ENCODE peak calls at places on chromosomes 1 and 21, in five cellular contexts. One of them, this sample, is unnamed. For H3K27me3, the result is how much of the 10 kb centered on the place peaks cover.

GRCh38 chr1:153260980-153261792 is 1.7 kb downstream of the LORICRIN start:
- DNase-seq in thoracic aorta: no peak
- DNase-seq in left ventricle myocardium inferior: peak
- DNase-seq in CD8-positive, alpha-beta memory T cell: peak
- DNase-seq in adipocyte: peak
- DNase-seq in this sample: no peak

GRCh38 chr21:36776981-36777617 is 78.2 kb downstream of the SIM2 start:
- DNase-seq in left ventricle myocardium inferior: no peak
- DNase-seq in adipocyte: no peak
- DNase-seq in thoracic aorta: no peak
- DNase-seq in CD8-positive, alpha-beta memory T cell: no peak
- DNase-seq in this sample: no peak

GRCh38 chr1:214551052-214551435 is 358 bp downstream of the PTPN14 start:
- DNase-seq in adipocyte: peak
- DNase-seq in CD8-positive, alpha-beta memory T cell: no peak
- DNase-seq in thoracic aorta: no peak
- DNase-seq in left ventricle myocardium inferior: peak
- DNase-seq in this sample: no peak

GRCh38 chr1:205294175-205294913 is 27.2 kb downstream of the NUAK2 start:
- DNase-seq in left ventricle myocardium inferior: no peak
- DNase-seq in thoracic aorta: no peak
- DNase-seq in adipocyte: peak
- DNase-seq in CD8-positive, alpha-beta memory T cell: no peak
- DNase-seq in this sample: no peak

GRCh38 chr1:19606817-19607706 is 37.0 kb upstream of the NBL1 start:
- DNase-seq in CD8-positive, alpha-beta memory T cell: peak
- DNase-seq in left ventricle myocardium inferior: no peak
- DNase-seq in thoracic aorta: no peak
- DNase-seq in adipocyte: peak
- DNase-seq in this sample: no peak

GRCh38 chr1:48000883-48001282 is 3.7 kb upstream of the TRABD2B start:
- DNase-seq in left ventricle myocardium inferior: no peak
- DNase-seq in thoracic aorta: no peak
- DNase-seq in CD8-positive, alpha-beta memory T cell: no peak
- DNase-seq in adipocyte: no peak
- DNase-seq in this sample: no peak

GRCh38 chr1:116256875-116257823 is 115.9 kb upstream of the ATP1A1 start:
- DNase-seq in CD8-positive, alpha-beta memory T cell: no peak
- DNase-seq in adipocyte: no peak
- DNase-seq in thoracic aorta: no peak
- DNase-seq in left ventricle myocardium inferior: no peak
- DNase-seq in this sample: no peak

GRCh38 chr1:175599212-175599681 is 144.1 kb downstream of the TNR start:
- DNase-seq in left ventricle myocardium inferior: no peak
- DNase-seq in adipocyte: no peak
- DNase-seq in thoracic aorta: no peak
- DNase-seq in CD8-positive, alpha-beta memory T cell: no peak
- DNase-seq in this sample: peak

GRCh38 chr1:226355016-226355415 is 46.1 kb upstream of the LIN9 start:
- DNase-seq in thoracic aorta: no peak
- DNase-seq in CD8-positive, alpha-beta memory T cell: no peak
- DNase-seq in left ventricle myocardium inferior: no peak
- DNase-seq in adipocyte: no peak
- DNase-seq in this sample: no peak

GRCh38 chr1:21365036-21365435 is 74.8 kb upstream of the ECE1 start:
- DNase-seq in CD8-positive, alpha-beta memory T cell: no peak
- DNase-seq in thoracic aorta: no peak
- DNase-seq in adipocyte: no peak
- DNase-seq in left ventricle myocardium inferior: no peak
- DNase-seq in this sample: no peak

GRCh38 chr1:81999364-81999763 is 198.6 kb downstream of the ADGRL2 start:
- DNase-seq in left ventricle myocardium inferior: no peak
- DNase-seq in thoracic aorta: no peak
- DNase-seq in adipocyte: no peak
- DNase-seq in CD8-positive, alpha-beta memory T cell: no peak
- DNase-seq in this sample: no peak
- H3K4me3 ChIP-seq in left ventricle myocardium inferior: no peak
- H3K4me3 ChIP-seq in thoracic aorta: no peak
- H3K4me3 ChIP-seq in adipocyte: no peak
- H3K4me3 ChIP-seq in CD8-positive, alpha-beta memory T cell: no peak
- H3K4me3 ChIP-seq in this sample: no peak

GRCh38 chr1:36591278-36591677 is 108.6 kb upstream of the CSF3R start:
- DNase-seq in left ventricle myocardium inferior: no peak
- DNase-seq in CD8-positive, alpha-beta memory T cell: no peak
- DNase-seq in thoracic aorta: no peak
- DNase-seq in adipocyte: no peak
- DNase-seq in this sample: no peak
- H3K27me3 ChIP-seq in left ventricle myocardium inferior: half or more
- H3K27me3 ChIP-seq in CD8-positive, alpha-beta memory T cell: under half
- H3K27me3 ChIP-seq in thoracic aorta: under half
- H3K27me3 ChIP-seq in adipocyte: half or more
- H3K27me3 ChIP-seq in this sample: half or more

DNA sequence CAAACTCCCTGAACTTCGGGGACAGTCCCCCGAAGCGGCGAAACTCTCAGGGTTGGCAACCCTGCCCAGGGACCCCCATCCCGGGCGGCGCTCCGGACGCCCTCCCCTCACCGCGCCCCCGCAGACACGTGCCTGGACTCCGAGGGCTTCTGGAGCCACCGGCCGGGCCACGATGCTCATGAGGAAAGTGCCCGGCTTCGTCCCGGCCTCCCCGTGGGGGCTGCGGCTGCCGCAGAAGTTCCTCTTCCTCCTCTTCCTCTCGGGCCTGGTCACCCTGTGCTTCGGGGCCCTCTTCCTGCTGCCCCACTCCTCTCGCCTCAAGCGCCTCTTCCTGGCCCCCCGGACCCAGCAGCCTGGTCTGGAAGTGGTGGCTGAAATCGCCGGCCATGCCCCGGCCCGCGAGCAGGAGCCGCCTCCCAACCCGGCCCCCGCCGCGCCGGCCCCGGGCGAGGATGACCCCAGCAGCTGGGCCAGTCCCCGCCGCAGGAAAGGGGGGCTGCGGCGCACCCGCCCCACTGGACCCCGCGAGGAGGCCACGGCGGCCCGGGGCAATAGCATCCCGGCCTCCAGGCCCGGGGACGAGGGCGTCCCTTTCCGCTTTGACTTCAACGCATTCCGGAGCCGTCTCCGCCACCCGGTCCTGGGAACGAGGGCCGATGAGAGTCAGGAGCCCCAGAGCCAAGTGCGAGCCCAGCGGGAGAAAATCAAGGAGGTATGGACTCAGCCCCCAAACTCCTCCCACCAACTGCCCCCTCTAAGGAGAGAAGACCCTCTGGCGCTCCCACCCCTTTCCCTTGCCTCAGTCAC is 1.2 kb downstream of the MAN1C1 start:
- DNase-seq in thoracic aorta: no peak
- DNase-seq in left ventricle myocardium inferior: peak
- DNase-seq in CD8-positive, alpha-beta memory T cell: no peak
- DNase-seq in adipocyte: no peak
- DNase-seq in this sample: no peak
- H3K4me3 ChIP-seq in thoracic aorta: peak
- H3K4me3 ChIP-seq in left ventricle myocardium inferior: peak
- H3K4me3 ChIP-seq in CD8-positive, alpha-beta memory T cell: peak
- H3K4me3 ChIP-seq in adipocyte: peak
- H3K4me3 ChIP-seq in this sample: peak

DNA sequence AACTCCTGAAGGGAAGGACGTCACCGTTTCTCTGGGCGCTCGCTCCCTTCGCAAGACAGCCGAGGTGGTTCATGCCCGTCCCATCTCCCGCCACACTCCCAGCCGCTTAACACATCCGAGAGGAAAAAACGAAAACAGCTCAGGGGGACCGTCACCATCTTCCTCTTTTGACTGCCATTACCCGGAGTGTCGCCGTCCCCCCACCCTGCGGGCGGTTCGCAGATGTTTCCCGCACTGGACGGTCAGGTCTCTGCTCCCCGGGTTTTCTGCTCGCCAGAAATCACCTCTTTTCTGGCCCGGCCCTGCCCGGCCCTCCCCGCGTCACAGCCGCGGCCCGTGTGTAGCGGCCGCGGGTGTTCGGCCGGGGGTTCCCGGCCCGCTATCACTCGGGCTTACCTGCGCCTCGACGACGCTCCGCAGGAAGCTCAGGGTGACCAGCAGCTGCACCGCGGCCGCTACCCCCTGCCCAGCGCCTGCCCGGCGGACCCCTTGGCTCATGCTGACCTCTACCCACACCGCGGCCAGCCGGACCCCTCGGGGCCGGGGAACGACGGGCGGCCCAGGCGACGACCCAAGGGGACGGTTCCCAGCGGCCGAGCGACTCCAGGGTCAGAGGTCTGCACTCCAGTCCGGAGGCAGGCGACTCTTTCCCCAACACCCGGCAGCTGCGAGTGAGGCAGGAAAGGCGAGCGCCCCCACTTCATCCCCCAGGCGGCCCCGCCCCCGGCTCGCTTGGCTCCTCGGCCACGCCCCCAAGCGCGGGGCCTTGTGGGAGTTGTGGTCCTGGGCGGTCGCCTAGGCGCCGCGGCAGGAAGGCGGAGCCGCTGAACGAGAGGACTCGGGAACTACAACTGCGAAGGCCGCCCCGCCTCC is at the start of gene ERO1B:
- DNase-seq in adipocyte: peak
- DNase-seq in left ventricle myocardium inferior: peak
- DNase-seq in CD8-positive, alpha-beta memory T cell: peak
- DNase-seq in thoracic aorta: peak
- DNase-seq in this sample: peak
- H3K27me3 ChIP-seq in adipocyte: under half
- H3K27me3 ChIP-seq in left ventricle myocardium inferior: under half
- H3K27me3 ChIP-seq in CD8-positive, alpha-beta memory T cell: under half
- H3K27me3 ChIP-seq in thoracic aorta: under half
- H3K27me3 ChIP-seq in this sample: under half

DNA sequence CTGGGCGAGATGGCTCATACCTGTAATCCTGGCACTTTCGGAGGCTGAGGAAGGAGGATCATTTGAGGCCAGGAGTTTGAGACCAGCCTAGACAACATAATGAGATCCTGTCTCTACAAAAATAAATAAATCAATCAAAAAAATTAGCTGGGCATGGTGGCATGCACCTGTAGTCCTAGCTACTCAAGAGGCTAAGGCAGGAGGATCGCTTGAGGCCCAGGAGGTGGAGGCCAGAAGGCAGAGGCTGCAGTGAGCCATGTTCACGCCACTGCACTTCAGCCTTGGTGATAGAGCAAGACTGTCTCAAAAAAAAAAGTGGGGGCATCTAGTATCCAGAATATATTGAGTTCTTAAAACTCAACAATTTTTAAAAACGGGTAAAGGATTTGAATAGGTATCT is 6.0 kb downstream of the TUT4 start:
- DNase-seq in adipocyte: no peak
- DNase-seq in thoracic aorta: no peak
- DNase-seq in CD8-positive, alpha-beta memory T cell: no peak
- DNase-seq in left ventricle myocardium inferior: no peak
- DNase-seq in this sample: no peak
- H3K4me3 ChIP-seq in adipocyte: no peak
- H3K4me3 ChIP-seq in thoracic aorta: no peak
- H3K4me3 ChIP-seq in CD8-positive, alpha-beta memory T cell: no peak
- H3K4me3 ChIP-seq in left ventricle myocardium inferior: no peak
- H3K4me3 ChIP-seq in this sample: no peak

GRCh38 chr1:202644219-202645096 is 65.8 kb downstream of the SYT2 start:
- DNase-seq in thoracic aorta: no peak
- DNase-seq in CD8-positive, alpha-beta memory T cell: no peak
- DNase-seq in adipocyte: no peak
- DNase-seq in left ventricle myocardium inferior: no peak
- DNase-seq in this sample: no peak

GRCh38 chr1:202645097-202645476 is 65.2 kb downstream of the SYT2 start:
- DNase-seq in thoracic aorta: no peak
- DNase-seq in left ventricle myocardium inferior: no peak
- DNase-seq in CD8-positive, alpha-beta memory T cell: no peak
- DNase-seq in adipocyte: no peak
- DNase-seq in this sample: no peak

GRCh38 chr1:202654079-202654478 is 56.2 kb downstream of the SYT2 start:
- DNase-seq in adipocyte: no peak
- DNase-seq in left ventricle myocardium inferior: no peak
- DNase-seq in thoracic aorta: no peak
- DNase-seq in CD8-positive, alpha-beta memory T cell: no peak
- DNase-seq in this sample: no peak

GRCh38 chr1:202648822-202649221 is 61.4 kb downstream of the SYT2 start:
- DNase-seq in thoracic aorta: no peak
- DNase-seq in left ventricle myocardium inferior: no peak
- DNase-seq in adipocyte: no peak
- DNase-seq in CD8-positive, alpha-beta memory T cell: no peak
- DNase-seq in this sample: no peak

DNA sequence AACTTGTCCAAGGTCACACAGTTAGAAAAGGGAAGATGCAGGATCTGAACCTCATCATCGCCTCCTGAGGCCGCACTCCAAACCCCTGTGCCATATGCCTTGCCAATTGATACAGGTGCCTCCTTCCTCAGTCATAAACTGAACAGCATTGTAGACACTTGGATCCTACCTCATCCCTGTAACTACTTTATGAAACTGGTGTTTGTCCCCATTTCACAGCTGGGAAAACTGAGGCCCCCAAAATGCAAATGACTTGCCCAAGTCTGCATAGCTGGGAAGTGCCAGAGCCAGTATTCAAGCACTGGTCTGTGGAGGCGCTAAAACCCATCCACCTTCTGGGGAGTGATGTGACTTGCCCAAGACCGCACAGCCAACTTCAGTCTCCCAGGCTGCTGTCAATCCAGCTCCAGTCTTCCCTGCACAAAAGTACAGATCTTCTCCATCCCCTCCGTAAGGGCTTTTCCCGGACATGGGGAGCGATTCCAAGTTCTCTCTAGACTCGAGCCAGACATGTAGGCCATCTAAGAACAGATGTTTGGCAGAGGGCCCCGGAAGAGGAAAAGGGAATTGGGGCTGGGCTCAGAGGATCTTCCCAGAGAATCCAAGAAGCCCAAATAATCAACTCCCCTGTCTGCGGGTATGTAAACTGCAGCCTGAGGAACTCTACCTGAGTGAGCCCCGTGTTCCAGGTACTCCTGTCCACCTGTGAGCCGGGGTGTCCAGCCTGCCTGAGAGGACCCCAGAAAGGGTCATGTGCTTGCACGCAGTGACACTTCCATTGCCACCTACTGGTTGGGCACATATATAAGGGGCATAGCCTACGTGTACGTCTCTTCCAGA is 60.5 kb downstream of the SYT2 start:
- DNase-seq in adipocyte: no peak
- DNase-seq in CD8-positive, alpha-beta memory T cell: no peak
- DNase-seq in thoracic aorta: no peak
- DNase-seq in left ventricle myocardium inferior: no peak
- DNase-seq in this sample: no peak
- H3K27me3 ChIP-seq in adipocyte: half or more
- H3K27me3 ChIP-seq in CD8-positive, alpha-beta memory T cell: under half
- H3K27me3 ChIP-seq in thoracic aorta: under half
- H3K27me3 ChIP-seq in left ventricle myocardium inferior: half or more
- H3K27me3 ChIP-seq in this sample: under half

GRCh38 chr1:93817819-93818569 is 61.0 kb downstream of the DNTTIP2 start:
- DNase-seq in CD8-positive, alpha-beta memory T cell: peak
- DNase-seq in adipocyte: no peak
- DNase-seq in thoracic aorta: no peak
- DNase-seq in left ventricle myocardium inferior: no peak
- DNase-seq in this sample: no peak

GRCh38 chr1:93822710-93823425 is 56.1 kb downstream of the DNTTIP2 start:
- DNase-seq in CD8-positive, alpha-beta memory T cell: no peak
- DNase-seq in left ventricle myocardium inferior: no peak
- DNase-seq in adipocyte: no peak
- DNase-seq in thoracic aorta: no peak
- DNase-seq in this sample: no peak

GRCh38 chr1:93821412-93822144 is 57.4 kb downstream of the DNTTIP2 start:
- DNase-seq in CD8-positive, alpha-beta memory T cell: no peak
- DNase-seq in adipocyte: no peak
- DNase-seq in thoracic aorta: no peak
- DNase-seq in left ventricle myocardium inferior: no peak
- DNase-seq in this sample: no peak

GRCh38 chr1:93818570-93818959 is 60.4 kb downstream of the DNTTIP2 start:
- DNase-seq in CD8-positive, alpha-beta memory T cell: no peak
- DNase-seq in thoracic aorta: no peak
- DNase-seq in left ventricle myocardium inferior: no peak
- DNase-seq in adipocyte: no peak
- DNase-seq in this sample: no peak

GRCh38 chr1:93820554-93821411 is 58.2 kb downstream of the DNTTIP2 start:
- DNase-seq in adipocyte: no peak
- DNase-seq in CD8-positive, alpha-beta memory T cell: no peak
- DNase-seq in left ventricle myocardium inferior: no peak
- DNase-seq in thoracic aorta: no peak
- DNase-seq in this sample: no peak
- H3K4me3 ChIP-seq in adipocyte: no peak
- H3K4me3 ChIP-seq in CD8-positive, alpha-beta memory T cell: no peak
- H3K4me3 ChIP-seq in left ventricle myocardium inferior: no peak
- H3K4me3 ChIP-seq in thoracic aorta: no peak
- H3K4me3 ChIP-seq in this sample: no peak